ENCODE peak calls at places on chromosome 9, in nine cellular contexts. L, O, P, M, X, I, E, T and Q are unnamed samples.

GRCh38 chr9:87336407-87336806 is 161.3 kb upstream of the DAPK1 start:
- DNase-seq in L (no peak), O (no peak), P (no peak), M (no peak), X (peak), I (no peak), E (no peak), T (no peak), Q (no peak)

GRCh38 chr9:5670079-5670478 is 41.2 kb downstream of the RIC1 start:
- DNase-seq in L (no peak), O (no peak), P (no peak), M (no peak), X (no peak), I (no peak), E (no peak), T (no peak), Q (no peak)

GRCh38 chr9:19618816-19619215 is 170.0 kb downstream of the SLC24A2 start:
- DNase-seq in L (no peak), O (no peak), P (no peak), M (no peak), X (no peak), I (no peak), E (no peak), T (no peak), Q (no peak)

GRCh38 chr9:132610661-132611060 is 28.3 kb downstream of the BARHL1 start:
- DNase-seq in L (no peak), O (no peak), P (no peak), M (no peak), X (no peak), I (no peak), E (no peak), T (no peak), Q (no peak)

GRCh38 chr9:16721972-16722371 is 148.5 kb downstream of the BNC2 start:
- DNase-seq in L (no peak), O (no peak), P (peak), M (no peak), X (no peak), I (no peak), E (no peak), T (peak), Q (no peak)

GRCh38 chr9:132995906-132996305 is 17.4 kb downstream of the GFI1B start:
- DNase-seq in L (no peak), O (no peak), P (no peak), M (no peak), X (no peak), I (no peak), E (no peak), T (no peak), Q (no peak)

GRCh38 chr9:21455320-21455719 is 15.1 kb downstream of the IFNA1 start:
- DNase-seq in L (no peak), O (no peak), P (no peak), M (no peak), X (peak), I (no peak), E (no peak), T (no peak), Q (no peak)

GRCh38 chr9:121599186-121599871 is 52.1 kb upstream of the DAB2IP start:
- DNase-seq in L (peak), O (no peak), P (no peak), M (peak), X (peak), I (peak), E (no peak), T (peak), Q (peak)

GRCh38 chr9:68530618-68531017 is 10.1 kb downstream of the TMEM252 start:
- DNase-seq in L (peak), O (no peak), P (no peak), M (peak), X (no peak), I (peak), E (no peak), T (peak), Q (peak)

GRCh38 chr9:106859957-106860715 is 2.8 kb upstream of the ZNF462 start:
- DNase-seq in L (peak), O (no peak), P (peak), M (peak), X (peak), I (peak), E (no peak), T (peak), Q (peak)

GRCh38 chr9:96156151-96156550 is 145.8 kb downstream of the HSD17B3 start:
- DNase-seq in L (no peak), O (no peak), P (no peak), M (no peak), X (no peak), I (no peak), E (no peak), T (no peak), Q (no peak)

GRCh38 chr9:32590898-32591297 is 17.9 kb upstream of the NDUFB6 start:
- DNase-seq in L (no peak), O (no peak), P (no peak), M (no peak), X (peak), I (no peak), E (no peak), T (no peak), Q (no peak)

GRCh38 chr9:118059520-118060278 is 355.5 kb downstream of the TLR4 start:
- DNase-seq in L (no peak), O (peak), P (no peak), M (no peak), X (peak), I (no peak), E (peak), T (no peak), Q (no peak)

GRCh38 chr9:131781069-131781468 is 41.2 kb upstream of the RAPGEF1 start:
- DNase-seq in L (no peak), O (no peak), P (no peak), M (no peak), X (no peak), I (no peak), E (no peak), T (no peak), Q (no peak)

GRCh38 chr9:83599071-83599470 is 23.9 kb upstream of the IDNK start:
- DNase-seq in L (no peak), O (no peak), P (no peak), M (no peak), X (no peak), I (no peak), E (no peak), T (no peak), Q (no peak)

GRCh38 chr9:109383356-109383755 is 62.5 kb upstream of the EPB41L4B start:
- DNase-seq in L (no peak), O (no peak), P (no peak), M (no peak), X (no peak), I (no peak), E (no peak), T (no peak), Q (no peak)

GRCh38 chr9:35669331-35670145 is 4.2 kb upstream of the CA9 start:
- DNase-seq in L (no peak), O (no peak), P (no peak), M (no peak), X (peak), I (no peak), E (no peak), T (no peak), Q (peak)

GRCh38 chr9:129458663-129459549 is 162.0 kb downstream of the C9orf50 start:
- DNase-seq in L (peak), O (no peak), P (no peak), M (peak), X (no peak), I (peak), E (no peak), T (peak), Q (peak)

GRCh38 chr9:24793711-24794110 is 248.0 kb upstream of the IZUMO3 start:
- DNase-seq in L (no peak), O (no peak), P (no peak), M (no peak), X (peak), I (no peak), E (no peak), T (no peak), Q (no peak)

GRCh38 chr9:124611106-124611505 is 103.9 kb upstream of the NR5A1 start:
- DNase-seq in L (no peak), O (no peak), P (no peak), M (no peak), X (no peak), I (no peak), E (no peak), T (no peak), Q (no peak)

GRCh38 chr9:1869843-1870242 is 145.3 kb upstream of the SMARCA2 start:
- DNase-seq in L (no peak), O (no peak), P (no peak), M (no peak), X (peak), I (no peak), E (no peak), T (no peak), Q (no peak)

GRCh38 chr9:749712-750111 is 91.8 kb upstream of the DMRT1 start:
- DNase-seq in L (no peak), O (no peak), P (no peak), M (no peak), X (no peak), I (no peak), E (no peak), T (no peak), Q (peak)

GRCh38 chr9:38401994-38402393 is 9.5 kb downstream of the ALDH1B1 start:
- DNase-seq in L (no peak), O (no peak), P (no peak), M (no peak), X (no peak), I (no peak), E (no peak), T (no peak), Q (no peak)

GRCh38 chr9:131446276-131446675 is 52.4 kb downstream of the PRRC2B start:
- DNase-seq in L (no peak), O (no peak), P (no peak), M (no peak), X (no peak), I (no peak), E (no peak), T (no peak), Q (no peak)

GRCh38 chr9:127263664-127264063 is 910 bp upstream of the GARNL3 start:
- DNase-seq in L (no peak), O (no peak), P (no peak), M (no peak), X (no peak), I (no peak), E (no peak), T (no peak), Q (no peak)

GRCh38 chr9:129486496-129487306 is 134.2 kb downstream of the C9orf50 start:
- DNase-seq in L (peak), O (no peak), P (peak), M (peak), X (no peak), I (no peak), E (no peak), T (peak), Q (no peak)

GRCh38 chr9:97599447-97599846 is 33.7 kb downstream of the TSTD2 start:
- DNase-seq in L (no peak), O (no peak), P (no peak), M (no peak), X (no peak), I (no peak), E (no peak), T (no peak), Q (no peak)

GRCh38 chr9:99851028-99851822 is 29.5 kb downstream of the NR4A3 start:
- DNase-seq in L (no peak), O (no peak), P (no peak), M (no peak), X (no peak), I (no peak), E (no peak), T (no peak), Q (peak)

GRCh38 chr9:109908459-109909390 is 128.7 kb downstream of the PALM2AKAP2 start:
- DNase-seq in L (no peak), O (no peak), P (no peak), M (no peak), X (no peak), I (no peak), E (no peak), T (no peak), Q (no peak)

GRCh38 chr9:8622871-8623270 is 823.3 kb upstream of the DMAC1 start:
- DNase-seq in L (no peak), O (no peak), P (no peak), M (no peak), X (no peak), I (no peak), E (no peak), T (no peak), Q (no peak)

GRCh38 chr9:76662476-76663281 is 101.6 kb upstream of the PCA3 start:
- DNase-seq in L (no peak), O (no peak), P (no peak), M (no peak), X (no peak), I (no peak), E (no peak), T (no peak), Q (no peak)

GRCh38 chr9:71756753-71757152 is 11.6 kb downstream of the CEMIP2 start:
- DNase-seq in L (no peak), O (no peak), P (no peak), M (no peak), X (no peak), I (no peak), E (no peak), T (no peak), Q (no peak)

GRCh38 chr9:99787552-99787951 is 34.1 kb upstream of the NR4A3 start:
- DNase-seq in L (no peak), O (no peak), P (no peak), M (no peak), X (no peak), I (no peak), E (no peak), T (no peak), Q (no peak)

GRCh38 chr9:107351382-107352045 is 68.4 kb downstream of the RAD23B start:
- DNase-seq in L (no peak), O (no peak), P (no peak), M (no peak), X (peak), I (no peak), E (peak), T (no peak), Q (no peak)

DNA sequence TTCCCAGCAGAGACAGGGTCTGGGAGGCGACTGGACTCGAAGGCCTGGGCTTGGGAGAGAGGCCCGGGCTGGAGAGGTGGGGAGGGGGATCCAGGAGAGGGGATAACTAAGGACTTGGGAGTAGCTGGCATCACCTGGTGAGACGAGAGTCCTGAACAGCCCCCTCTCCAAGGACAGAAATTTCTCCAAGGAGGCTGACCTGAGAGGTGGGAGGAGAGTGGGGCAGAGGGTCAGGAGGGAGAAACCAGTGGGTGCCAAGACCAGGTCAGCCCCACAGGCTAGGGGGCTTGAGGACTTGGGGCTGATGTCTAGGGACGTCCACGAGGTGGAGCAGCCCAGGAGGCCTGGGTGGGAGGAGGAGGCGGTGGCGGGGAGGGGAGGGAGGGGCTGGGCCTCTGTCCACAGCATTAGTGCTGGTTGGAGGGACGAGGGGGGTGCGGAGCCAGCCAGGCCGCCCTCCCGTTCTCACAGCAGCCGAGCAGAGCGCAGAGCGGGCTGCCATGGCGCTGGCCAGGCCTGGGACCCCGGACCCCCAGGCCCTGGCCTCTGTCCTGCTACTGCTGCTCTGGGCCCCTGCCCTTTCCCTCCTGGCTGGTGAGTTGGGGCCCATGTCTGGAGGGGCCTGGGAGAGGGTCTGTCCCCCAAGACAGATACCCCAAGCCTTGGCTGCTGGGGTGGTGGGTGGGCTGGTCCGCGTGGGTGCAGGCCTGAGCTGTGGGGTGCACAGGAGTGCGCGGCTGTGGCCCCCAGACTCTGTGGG is at the start of gene CRB2:
- DNase-seq in L (no peak), O (no peak), P (no peak), M (no peak), X (no peak), I (no peak), E (no peak), T (no peak), Q (peak)
- H3K4me3 ChIP-seq in L (no peak), O (no peak), P (no peak), M (no peak), X (no peak), I (no peak), E (peak), T (no peak), Q (no peak)

DNA sequence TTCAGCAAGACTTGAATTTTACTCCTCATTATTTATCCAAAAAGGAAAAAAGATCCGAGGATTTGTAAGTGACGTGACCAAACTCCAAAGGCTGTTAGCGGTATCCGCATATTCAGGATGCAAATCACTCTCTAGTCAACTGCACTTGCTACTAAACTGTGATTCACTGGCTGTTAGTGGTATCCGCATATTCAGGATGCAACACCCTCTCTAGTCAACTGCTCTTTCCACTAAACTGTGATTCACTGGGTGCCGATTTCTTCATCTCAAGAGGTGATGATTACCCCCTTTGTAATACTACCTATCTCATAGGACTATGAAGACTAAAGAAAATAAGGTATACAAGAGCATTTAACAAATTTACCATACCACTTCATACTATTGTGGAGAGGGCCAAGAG is 5.7 kb downstream of the MAPKAP1 start:
- DNase-seq in L (no peak), O (peak), P (no peak), M (no peak), X (peak), I (no peak), E (peak), T (no peak), Q (no peak)
- H3K4me3 ChIP-seq in L (no peak), O (no peak), P (no peak), M (no peak), X (no peak), I (no peak), E (no peak), T (no peak), Q (no peak)

GRCh38 chr9:3179716-3180115 is 335.8 kb upstream of the PUM3 start:
- DNase-seq in L (no peak), O (no peak), P (no peak), M (no peak), X (no peak), I (no peak), E (no peak), T (no peak), Q (no peak)

GRCh38 chr9:3181049-3181953 is 337.4 kb upstream of the PUM3 start:
- DNase-seq in L (peak), O (peak), P (no peak), M (no peak), X (peak), I (peak), E (no peak), T (no peak), Q (peak)

GRCh38 chr9:3177921-3178320 is 334.0 kb upstream of the PUM3 start:
- DNase-seq in L (no peak), O (no peak), P (no peak), M (no peak), X (no peak), I (no peak), E (no peak), T (no peak), Q (no peak)

GRCh38 chr9:3177362-3177761 is 333.5 kb upstream of the PUM3 start:
- DNase-seq in L (no peak), O (no peak), P (no peak), M (no peak), X (no peak), I (no peak), E (no peak), T (no peak), Q (peak)

GRCh38 chr9:3180696-3181048 is 336.8 kb upstream of the PUM3 start:
- DNase-seq in L (no peak), O (no peak), P (no peak), M (no peak), X (no peak), I (no peak), E (no peak), T (no peak), Q (no peak)
- H3K4me3 ChIP-seq in L (no peak), O (peak), P (no peak), M (peak), X (no peak), I (no peak), E (peak), T (peak), Q (no peak)

GRCh38 chr9:137278061-137278912 is 761 bp downstream of the TOR4A start:
- DNase-seq in L (peak), O (no peak), P (no peak), M (peak), X (no peak), I (peak), E (no peak), T (no peak), Q (no peak)

GRCh38 chr9:137280478-137281344 is 3.2 kb downstream of the TOR4A start:
- DNase-seq in L (peak), O (no peak), P (no peak), M (peak), X (no peak), I (peak), E (no peak), T (no peak), Q (peak)

GRCh38 chr9:137278913-137279711 is 1.6 kb downstream of the TOR4A start:
- DNase-seq in L (peak), O (no peak), P (no peak), M (peak), X (no peak), I (peak), E (no peak), T (no peak), Q (no peak)

GRCh38 chr9:137279741-137280477 is 2.4 kb downstream of the TOR4A start:
- DNase-seq in L (no peak), O (no peak), P (no peak), M (peak), X (no peak), I (peak), E (no peak), T (no peak), Q (no peak)

GRCh38 chr9:137281345-137282116 is 4.0 kb downstream of the TOR4A start:
- DNase-seq in L (no peak), O (no peak), P (no peak), M (peak), X (no peak), I (no peak), E (no peak), T (no peak), Q (peak)
- H3K4me3 ChIP-seq in L (no peak), O (no peak), P (no peak), M (peak), X (no peak), I (no peak), E (no peak), T (peak), Q (no peak)

GRCh38 chr9:105119166-105119565 is 125.3 kb upstream of the SLC44A1 start:
- DNase-seq in L (no peak), O (no peak), P (no peak), M (no peak), X (no peak), I (no peak), E (no peak), T (no peak), Q (no peak)
- H3K4me3 ChIP-seq in L (no peak), O (no peak), P (no peak), M (no peak), X (no peak), I (no peak), E (no peak), T (no peak), Q (no peak)